ENCODE peak calls at places on chromosomes 6 and 20, in ten cellular contexts. One of them, this sample, is unnamed.

GRCh38 chr20:41335591-41335990 is 5.0 kb upstream of the LPIN3 start:
- DNase-seq in effector memory CD4-positive, alpha-beta T cell: no peak
- DNase-seq in small intestine: no peak
- DNase-seq in WERI-Rb-1: no peak
- DNase-seq in CD8-positive, alpha-beta T cell: no peak
- DNase-seq in right cardiac atrium: no peak
- DNase-seq in cardiac muscle cell: no peak
- DNase-seq in brain microvascular endothelial cell: no peak
- DNase-seq in ascending aorta: no peak
- DNase-seq in IMR-90: no peak
- DNase-seq in this sample: no peak

GRCh38 chr6:41736207-41736710 is 851 bp upstream of the TFEB start:
- DNase-seq in small intestine: no peak
- DNase-seq in right cardiac atrium: no peak
- DNase-seq in effector memory CD4-positive, alpha-beta T cell: no peak
- DNase-seq in cardiac muscle cell: no peak
- DNase-seq in CD8-positive, alpha-beta T cell: no peak
- DNase-seq in ascending aorta: no peak
- DNase-seq in WERI-Rb-1: no peak
- DNase-seq in IMR-90: no peak
- DNase-seq in brain microvascular endothelial cell: no peak
- DNase-seq in this sample: peak

GRCh38 chr6:152355166-152355565 is 282.0 kb downstream of the SYNE1 start:
- DNase-seq in IMR-90: no peak
- DNase-seq in brain microvascular endothelial cell: no peak
- DNase-seq in cardiac muscle cell: no peak
- DNase-seq in right cardiac atrium: no peak
- DNase-seq in small intestine: no peak
- DNase-seq in ascending aorta: no peak
- DNase-seq in WERI-Rb-1: no peak
- DNase-seq in effector memory CD4-positive, alpha-beta T cell: no peak
- DNase-seq in CD8-positive, alpha-beta T cell: no peak
- DNase-seq in this sample: no peak

GRCh38 chr6:112044856-112045255 is 9.0 kb upstream of the CCN6 start:
- DNase-seq in WERI-Rb-1: no peak
- DNase-seq in ascending aorta: no peak
- DNase-seq in brain microvascular endothelial cell: peak
- DNase-seq in CD8-positive, alpha-beta T cell: no peak
- DNase-seq in effector memory CD4-positive, alpha-beta T cell: no peak
- DNase-seq in IMR-90: peak
- DNase-seq in right cardiac atrium: no peak
- DNase-seq in small intestine: no peak
- DNase-seq in cardiac muscle cell: no peak
- DNase-seq in this sample: no peak

GRCh38 chr6:84764332-84765049 is at the start of gene TBX18:
- DNase-seq in small intestine: peak
- DNase-seq in effector memory CD4-positive, alpha-beta T cell: no peak
- DNase-seq in right cardiac atrium: peak
- DNase-seq in IMR-90: peak
- DNase-seq in WERI-Rb-1: peak
- DNase-seq in brain microvascular endothelial cell: peak
- DNase-seq in cardiac muscle cell: peak
- DNase-seq in CD8-positive, alpha-beta T cell: no peak
- DNase-seq in ascending aorta: peak
- DNase-seq in this sample: peak

GRCh38 chr20:63433756-63434531 is 38.5 kb downstream of the KCNQ2 start:
- DNase-seq in CD8-positive, alpha-beta T cell: no peak
- DNase-seq in IMR-90: no peak
- DNase-seq in right cardiac atrium: no peak
- DNase-seq in effector memory CD4-positive, alpha-beta T cell: no peak
- DNase-seq in small intestine: no peak
- DNase-seq in ascending aorta: no peak
- DNase-seq in WERI-Rb-1: no peak
- DNase-seq in cardiac muscle cell: no peak
- DNase-seq in brain microvascular endothelial cell: no peak
- DNase-seq in this sample: no peak

GRCh38 chr6:134990262-134990661 is 40.4 kb upstream of the ALDH8A1 start:
- DNase-seq in brain microvascular endothelial cell: no peak
- DNase-seq in ascending aorta: no peak
- DNase-seq in WERI-Rb-1: no peak
- DNase-seq in right cardiac atrium: no peak
- DNase-seq in small intestine: no peak
- DNase-seq in effector memory CD4-positive, alpha-beta T cell: no peak
- DNase-seq in IMR-90: no peak
- DNase-seq in cardiac muscle cell: no peak
- DNase-seq in CD8-positive, alpha-beta T cell: no peak
- DNase-seq in this sample: no peak

GRCh38 chr6:131317516-131317915 is 182.2 kb downstream of the AKAP7 start:
- DNase-seq in right cardiac atrium: no peak
- DNase-seq in brain microvascular endothelial cell: no peak
- DNase-seq in WERI-Rb-1: no peak
- DNase-seq in ascending aorta: no peak
- DNase-seq in small intestine: no peak
- DNase-seq in cardiac muscle cell: no peak
- DNase-seq in IMR-90: peak
- DNase-seq in effector memory CD4-positive, alpha-beta T cell: no peak
- DNase-seq in CD8-positive, alpha-beta T cell: no peak
- DNase-seq in this sample: no peak

GRCh38 chr6:53702316-53702715 is 36.8 kb upstream of the KLHL31 start:
- DNase-seq in cardiac muscle cell: no peak
- DNase-seq in brain microvascular endothelial cell: no peak
- DNase-seq in IMR-90: no peak
- DNase-seq in right cardiac atrium: no peak
- DNase-seq in WERI-Rb-1: no peak
- DNase-seq in ascending aorta: no peak
- DNase-seq in effector memory CD4-positive, alpha-beta T cell: no peak
- DNase-seq in CD8-positive, alpha-beta T cell: no peak
- DNase-seq in small intestine: no peak
- DNase-seq in this sample: no peak

DNA sequence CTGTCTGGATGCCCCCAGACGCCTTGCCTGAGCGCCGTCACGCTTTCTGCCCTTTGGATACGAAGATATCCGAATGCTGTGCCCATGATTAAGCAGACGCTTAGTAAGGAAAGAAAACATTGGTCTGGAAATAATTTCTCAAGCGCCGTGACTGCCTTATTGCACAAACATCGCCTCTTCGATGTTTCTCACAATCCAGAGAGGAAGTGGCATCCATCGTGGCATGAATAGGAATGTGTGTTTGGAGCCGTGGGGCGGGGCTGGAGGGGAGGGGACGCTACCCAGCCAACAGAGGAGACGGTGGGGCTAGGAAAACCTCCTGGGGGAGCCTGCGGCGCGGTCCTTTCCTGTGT is 564 bp upstream of the PPP1R14C start:
- DNase-seq in cardiac muscle cell: peak
- DNase-seq in IMR-90: no peak
- DNase-seq in small intestine: no peak
- DNase-seq in brain microvascular endothelial cell: no peak
- DNase-seq in CD8-positive, alpha-beta T cell: no peak
- DNase-seq in right cardiac atrium: no peak
- DNase-seq in WERI-Rb-1: no peak
- DNase-seq in ascending aorta: no peak
- DNase-seq in effector memory CD4-positive, alpha-beta T cell: no peak
- DNase-seq in this sample: peak
- H3K27ac ChIP-seq in cardiac muscle cell: no peak
- H3K27ac ChIP-seq in IMR-90: no peak
- H3K27ac ChIP-seq in small intestine: no peak
- H3K27ac ChIP-seq in brain microvascular endothelial cell: no peak
- H3K27ac ChIP-seq in CD8-positive, alpha-beta T cell: no peak
- H3K27ac ChIP-seq in right cardiac atrium: no peak
- H3K27ac ChIP-seq in WERI-Rb-1: no peak
- H3K27ac ChIP-seq in ascending aorta: no peak
- H3K27ac ChIP-seq in effector memory CD4-positive, alpha-beta T cell: no peak
- H3K27ac ChIP-seq in this sample: peak

GRCh38 chr20:11786108-11786507 is 131.6 kb upstream of the BTBD3 start:
- DNase-seq in IMR-90: no peak
- DNase-seq in effector memory CD4-positive, alpha-beta T cell: no peak
- DNase-seq in CD8-positive, alpha-beta T cell: no peak
- DNase-seq in cardiac muscle cell: no peak
- DNase-seq in right cardiac atrium: no peak
- DNase-seq in WERI-Rb-1: no peak
- DNase-seq in brain microvascular endothelial cell: no peak
- DNase-seq in ascending aorta: no peak
- DNase-seq in small intestine: no peak
- DNase-seq in this sample: no peak

GRCh38 chr20:11780765-11781369 is 136.8 kb upstream of the BTBD3 start:
- DNase-seq in right cardiac atrium: no peak
- DNase-seq in effector memory CD4-positive, alpha-beta T cell: no peak
- DNase-seq in brain microvascular endothelial cell: no peak
- DNase-seq in IMR-90: no peak
- DNase-seq in cardiac muscle cell: no peak
- DNase-seq in ascending aorta: no peak
- DNase-seq in small intestine: no peak
- DNase-seq in WERI-Rb-1: no peak
- DNase-seq in CD8-positive, alpha-beta T cell: no peak
- DNase-seq in this sample: no peak

GRCh38 chr20:11777861-11778570 is 139.7 kb upstream of the BTBD3 start:
- DNase-seq in WERI-Rb-1: no peak
- DNase-seq in small intestine: no peak
- DNase-seq in ascending aorta: no peak
- DNase-seq in effector memory CD4-positive, alpha-beta T cell: no peak
- DNase-seq in CD8-positive, alpha-beta T cell: no peak
- DNase-seq in cardiac muscle cell: no peak
- DNase-seq in brain microvascular endothelial cell: peak
- DNase-seq in IMR-90: peak
- DNase-seq in right cardiac atrium: no peak
- DNase-seq in this sample: no peak

GRCh38 chr20:11777387-11777786 is 140.3 kb upstream of the BTBD3 start:
- DNase-seq in ascending aorta: no peak
- DNase-seq in small intestine: no peak
- DNase-seq in IMR-90: no peak
- DNase-seq in cardiac muscle cell: no peak
- DNase-seq in brain microvascular endothelial cell: no peak
- DNase-seq in CD8-positive, alpha-beta T cell: no peak
- DNase-seq in WERI-Rb-1: no peak
- DNase-seq in effector memory CD4-positive, alpha-beta T cell: no peak
- DNase-seq in right cardiac atrium: no peak
- DNase-seq in this sample: no peak

DNA sequence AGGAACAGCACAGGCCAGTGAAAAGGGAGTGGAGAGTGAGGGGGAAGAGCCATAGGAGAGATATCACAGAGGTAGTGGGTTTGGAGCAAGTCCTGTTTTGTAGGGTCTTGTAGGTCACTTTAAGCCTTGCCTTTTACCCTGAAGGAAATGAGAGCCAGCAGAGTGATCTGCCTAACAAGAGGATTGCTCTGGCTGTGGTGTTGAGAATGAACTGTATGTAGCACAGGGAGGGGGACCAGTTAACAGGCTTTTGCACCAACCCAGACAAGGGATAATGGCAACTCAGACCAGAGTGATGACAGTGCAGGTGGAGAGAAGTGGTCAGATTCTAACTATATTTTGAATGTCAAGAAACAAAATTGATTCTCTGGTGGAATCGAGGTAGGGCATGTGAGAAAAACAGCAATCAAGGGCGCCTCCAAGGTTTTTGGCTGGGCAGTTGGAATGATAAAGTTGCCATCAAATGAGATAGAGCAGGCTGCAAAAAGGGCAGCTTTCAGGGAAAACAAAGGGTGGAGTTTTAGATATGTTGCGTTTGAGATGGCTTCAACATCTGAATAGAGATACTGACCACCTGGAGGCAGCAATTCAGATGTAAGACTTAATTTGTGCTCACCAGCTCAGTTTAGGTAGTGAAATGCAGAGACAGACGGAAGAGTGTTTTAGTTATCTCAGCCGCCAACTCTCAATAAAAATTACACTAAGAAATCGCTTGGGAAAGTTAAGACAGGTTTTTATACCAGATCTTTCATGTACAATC is 134.4 kb upstream of the BTBD3 start:
- DNase-seq in WERI-Rb-1: no peak
- DNase-seq in brain microvascular endothelial cell: no peak
- DNase-seq in small intestine: no peak
- DNase-seq in effector memory CD4-positive, alpha-beta T cell: no peak
- DNase-seq in IMR-90: no peak
- DNase-seq in ascending aorta: no peak
- DNase-seq in cardiac muscle cell: no peak
- DNase-seq in CD8-positive, alpha-beta T cell: no peak
- DNase-seq in right cardiac atrium: no peak
- DNase-seq in this sample: no peak
- H3K4me3 ChIP-seq in WERI-Rb-1: no peak
- H3K4me3 ChIP-seq in brain microvascular endothelial cell: no peak
- H3K4me3 ChIP-seq in small intestine: no peak
- H3K4me3 ChIP-seq in effector memory CD4-positive, alpha-beta T cell: no peak
- H3K4me3 ChIP-seq in IMR-90: no peak
- H3K4me3 ChIP-seq in ascending aorta: no peak
- H3K4me3 ChIP-seq in cardiac muscle cell: no peak
- H3K4me3 ChIP-seq in CD8-positive, alpha-beta T cell: no peak
- H3K4me3 ChIP-seq in right cardiac atrium: no peak
- H3K4me3 ChIP-seq in this sample: no peak

GRCh38 chr6:167993169-167993568 is 4.3 kb upstream of the KIF25 start:
- DNase-seq in brain microvascular endothelial cell: no peak
- DNase-seq in effector memory CD4-positive, alpha-beta T cell: no peak
- DNase-seq in WERI-Rb-1: no peak
- DNase-seq in cardiac muscle cell: no peak
- DNase-seq in ascending aorta: no peak
- DNase-seq in small intestine: no peak
- DNase-seq in right cardiac atrium: peak
- DNase-seq in CD8-positive, alpha-beta T cell: no peak
- DNase-seq in IMR-90: no peak
- DNase-seq in this sample: no peak
- H3K27ac ChIP-seq in brain microvascular endothelial cell: no peak
- H3K27ac ChIP-seq in effector memory CD4-positive, alpha-beta T cell: no peak
- H3K27ac ChIP-seq in WERI-Rb-1: no peak
- H3K27ac ChIP-seq in cardiac muscle cell: no peak
- H3K27ac ChIP-seq in ascending aorta: no peak
- H3K27ac ChIP-seq in small intestine: no peak
- H3K27ac ChIP-seq in right cardiac atrium: no peak
- H3K27ac ChIP-seq in CD8-positive, alpha-beta T cell: no peak
- H3K27ac ChIP-seq in IMR-90: no peak
- H3K27ac ChIP-seq in this sample: no peak

GRCh38 chr6:147418523-147418922 is 90.0 kb upstream of the SAMD5 start:
- DNase-seq in cardiac muscle cell: no peak
- DNase-seq in WERI-Rb-1: no peak
- DNase-seq in ascending aorta: no peak
- DNase-seq in IMR-90: no peak
- DNase-seq in brain microvascular endothelial cell: no peak
- DNase-seq in right cardiac atrium: no peak
- DNase-seq in effector memory CD4-positive, alpha-beta T cell: no peak
- DNase-seq in CD8-positive, alpha-beta T cell: no peak
- DNase-seq in small intestine: no peak
- DNase-seq in this sample: no peak

GRCh38 chr6:147421903-147422302 is 86.6 kb upstream of the SAMD5 start:
- DNase-seq in IMR-90: no peak
- DNase-seq in ascending aorta: no peak
- DNase-seq in effector memory CD4-positive, alpha-beta T cell: no peak
- DNase-seq in small intestine: no peak
- DNase-seq in WERI-Rb-1: no peak
- DNase-seq in brain microvascular endothelial cell: no peak
- DNase-seq in CD8-positive, alpha-beta T cell: no peak
- DNase-seq in cardiac muscle cell: no peak
- DNase-seq in right cardiac atrium: no peak
- DNase-seq in this sample: no peak

GRCh38 chr6:147423111-147423510 is 85.4 kb upstream of the SAMD5 start:
- DNase-seq in small intestine: no peak
- DNase-seq in brain microvascular endothelial cell: no peak
- DNase-seq in effector memory CD4-positive, alpha-beta T cell: no peak
- DNase-seq in right cardiac atrium: no peak
- DNase-seq in CD8-positive, alpha-beta T cell: no peak
- DNase-seq in ascending aorta: no peak
- DNase-seq in IMR-90: no peak
- DNase-seq in WERI-Rb-1: no peak
- DNase-seq in cardiac muscle cell: no peak
- DNase-seq in this sample: no peak

GRCh38 chr6:147416622-147417021 is 91.9 kb upstream of the SAMD5 start:
- DNase-seq in brain microvascular endothelial cell: no peak
- DNase-seq in small intestine: no peak
- DNase-seq in right cardiac atrium: no peak
- DNase-seq in ascending aorta: no peak
- DNase-seq in CD8-positive, alpha-beta T cell: no peak
- DNase-seq in WERI-Rb-1: no peak
- DNase-seq in effector memory CD4-positive, alpha-beta T cell: no peak
- DNase-seq in cardiac muscle cell: no peak
- DNase-seq in IMR-90: no peak
- DNase-seq in this sample: no peak

GRCh38 chr6:147417954-147418353 is 90.5 kb upstream of the SAMD5 start:
- DNase-seq in IMR-90: no peak
- DNase-seq in right cardiac atrium: no peak
- DNase-seq in CD8-positive, alpha-beta T cell: no peak
- DNase-seq in effector memory CD4-positive, alpha-beta T cell: no peak
- DNase-seq in small intestine: no peak
- DNase-seq in ascending aorta: no peak
- DNase-seq in brain microvascular endothelial cell: no peak
- DNase-seq in cardiac muscle cell: no peak
- DNase-seq in WERI-Rb-1: no peak
- DNase-seq in this sample: no peak
- H3K4me3 ChIP-seq in IMR-90: no peak
- H3K4me3 ChIP-seq in right cardiac atrium: no peak
- H3K4me3 ChIP-seq in CD8-positive, alpha-beta T cell: no peak
- H3K4me3 ChIP-seq in effector memory CD4-positive, alpha-beta T cell: no peak
- H3K4me3 ChIP-seq in small intestine: no peak
- H3K4me3 ChIP-seq in ascending aorta: no peak
- H3K4me3 ChIP-seq in brain microvascular endothelial cell: no peak
- H3K4me3 ChIP-seq in cardiac muscle cell: no peak
- H3K4me3 ChIP-seq in WERI-Rb-1: no peak
- H3K4me3 ChIP-seq in this sample: no peak

This sample was measured in lower lobe of right lung.